ENCODE peak calls at places on chromosomes 3 and 15, in four cellular contexts. R, G, U and L are unnamed samples.

GRCh38 chr3:16392733-16393132 is 120.8 kb downstream of the RFTN1 start:
- DNase-seq in R (no peak), G (peak; percentile 52), U (no peak), L (no peak)

GRCh38 chr3:142896996-142897395 is 8.1 kb upstream of the PCOLCE2 start:
- DNase-seq in R (no peak), G (no peak), U (no peak), L (no peak)

GRCh38 chr3:176160997-176161396 is 1036.3 kb downstream of the TBL1XR1 start:
- DNase-seq in R (no peak), G (no peak), U (no peak), L (no peak)

GRCh38 chr3:123028233-123028828 is 768 bp upstream of the SEMA5B start:
- DNase-seq in R (no peak), G (peak; percentile 81), U (no peak), L (peak; percentile 29)

GRCh38 chr15:83850846-83851245 is 196.9 kb downstream of the ADAMTSL3 start:
- DNase-seq in R (no peak), G (no peak), U (no peak), L (no peak)

GRCh38 chr3:57855281-57855680 is 99.2 kb downstream of the SLMAP start:
- DNase-seq in R (no peak), G (peak; percentile 13), U (no peak), L (no peak)

GRCh38 chr3:101972430-101973162 is 123.3 kb downstream of the NFKBIZ start:
- DNase-seq in R (no peak), G (no peak), U (no peak), L (no peak)

GRCh38 chr3:23275814-23276213 is 72.7 kb downstream of the UBE2E2 start:
- DNase-seq in R (no peak), G (no peak), U (no peak), L (no peak)

GRCh38 chr15:99467861-99468460 is 97.8 kb upstream of the MEF2A start:
- DNase-seq in R (no peak), G (no peak), U (no peak), L (no peak)

GRCh38 chr3:157263027-157263426 is 103.1 kb upstream of the CCNL1 start:
- DNase-seq in R (no peak), G (peak; percentile 66), U (no peak), L (no peak)

GRCh38 chr3:84724877-84725276 is 233.9 kb upstream of the CADM2 start:
- DNase-seq in R (no peak), G (peak; percentile 66), U (no peak), L (no peak)

GRCh38 chr15:61057376-61057775 is 171.7 kb downstream of the RORA start:
- DNase-seq in R (no peak), G (no peak), U (no peak), L (no peak)

GRCh38 chr15:88390502-88390901 is 76.7 kb downstream of the MRPL46 start:
- DNase-seq in R (no peak), G (no peak), U (no peak), L (no peak)

GRCh38 chr15:38714309-38715072 is 149.9 kb upstream of the RASGRP1 start:
- DNase-seq in R (no peak), G (peak; percentile 94), U (no peak), L (no peak)

GRCh38 chr3:196971094-196971698 is 2.6 kb upstream of the PIGZ start:
- DNase-seq in R (no peak), G (no peak), U (no peak), L (no peak)

GRCh38 chr15:58568157-58568571 is 136.4 kb downstream of the LIPC start:
- DNase-seq in R (no peak), G (peak; percentile 45), U (no peak), L (no peak)

GRCh38 chr15:32844118-32844711 is 126.4 kb downstream of the GREM1 start:
- DNase-seq in R (no peak), G (peak; percentile 76), U (no peak), L (no peak)

GRCh38 chr3:143973352-143974021 is 1.9 kb downstream of the DIPK2A start:
- DNase-seq in R (no peak), G (peak; percentile 35), U (no peak), L (no peak)

GRCh38 chr15:68543546-68544008 is 35.2 kb upstream of the CORO2B start:
- DNase-seq in R (no peak), G (peak; percentile 86), U (no peak), L (no peak)

GRCh38 chr15:31248263-31248662 is 78.4 kb upstream of the KLF13 start:
- DNase-seq in R (no peak), G (no peak), U (no peak), L (no peak)

GRCh38 chr3:117892431-117892841 is 1142.2 kb downstream of the IGSF11 start:
- DNase-seq in R (no peak), G (peak; percentile 23), U (no peak), L (no peak)

GRCh38 chr3:23738946-23739345 is 66.8 kb upstream of the UBE2E1 start:
- DNase-seq in R (no peak), G (no peak), U (no peak), L (no peak)

GRCh38 chr15:48641416-48641815 is 4.1 kb downstream of the FBN1 start:
- DNase-seq in R (no peak), G (peak; percentile 62), U (no peak), L (no peak)

GRCh38 chr3:127820871-127821853 is 1.2 kb downstream of the MGLL start:
- DNase-seq in R (peak; percentile 70), G (no peak), U (no peak), L (no peak)

GRCh38 chr3:61820306-61820992 is 259.1 kb downstream of the PTPRG start:
- DNase-seq in R (no peak), G (no peak), U (no peak), L (no peak)

GRCh38 chr3:138165061-138165460 is 9.7 kb downstream of the DBR1 start:
- DNase-seq in R (no peak), G (no peak), U (no peak), L (no peak)

GRCh38 chr3:98903705-98904481 is 2.4 kb upstream of the DCBLD2 start:
- DNase-seq in R (no peak), G (no peak), U (no peak), L (no peak)

GRCh38 chr3:117165611-117166051 is 456.1 kb downstream of the TUSC7 start:
- DNase-seq in R (no peak), G (no peak), U (no peak), L (peak; percentile 3)

GRCh38 chr3:171018151-171018935 is 8.2 kb downstream of the SLC2A2 start:
- DNase-seq in R (no peak), G (no peak), U (peak; percentile 48), L (peak; percentile 3)

GRCh38 chr15:71080166-71080565 is 35.1 kb upstream of the THSD4 start:
- DNase-seq in R (no peak), G (no peak), U (no peak), L (no peak)

DNA sequence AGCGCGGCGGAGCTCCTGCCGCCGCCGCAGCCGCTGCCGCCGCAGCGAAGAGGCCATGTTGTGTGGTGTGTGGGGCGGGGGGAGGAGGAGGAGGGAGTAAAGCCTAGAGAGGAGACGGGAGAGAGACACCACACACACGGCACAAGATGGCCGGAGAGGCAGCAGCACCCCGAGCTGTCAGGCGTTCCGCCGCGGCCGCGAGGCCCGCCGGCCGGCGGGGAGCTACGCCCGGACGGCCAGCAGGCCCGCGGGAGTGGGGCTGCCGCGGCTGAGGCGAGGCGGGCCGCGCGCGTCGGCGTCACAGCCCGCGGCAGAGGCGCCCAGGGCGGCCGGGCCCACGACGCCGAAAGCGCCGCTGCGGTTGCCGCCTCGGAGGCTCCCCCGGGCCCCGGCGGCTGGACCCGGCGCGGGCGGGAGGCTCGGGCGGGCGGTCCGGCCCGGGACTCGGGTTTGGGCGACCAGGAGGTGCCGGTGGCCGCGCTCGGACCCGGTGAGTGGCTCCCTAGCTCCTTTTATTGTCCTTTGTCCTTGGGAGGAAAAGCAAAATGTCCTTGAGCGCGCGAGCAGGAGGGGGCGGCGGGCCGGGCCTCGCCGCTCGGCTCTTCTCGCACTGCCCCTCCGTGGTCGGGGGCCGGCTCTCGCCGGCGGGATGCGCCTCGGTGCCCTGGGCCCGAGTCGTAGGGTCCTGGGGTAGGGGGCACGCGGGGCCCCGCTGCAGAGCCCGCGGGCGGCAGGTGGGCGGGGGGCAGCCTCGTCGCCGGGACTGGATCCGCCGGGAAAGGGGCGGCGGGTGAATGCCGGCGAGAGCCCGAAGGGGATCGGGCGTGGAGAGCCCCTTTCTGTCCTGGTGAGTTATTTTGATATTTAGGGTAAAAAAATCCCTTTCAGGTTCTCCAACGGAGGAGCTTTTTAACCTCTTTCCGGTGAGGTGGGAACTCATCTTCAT is 17.2 kb upstream of the CHD2 start:
- DNase-seq in R (peak; percentile 58), G (no peak), U (peak; percentile 28), L (no peak)
- TF ChIP-seq CTCF in R (no peak), G (no peak), U (no peak), L (no peak)

GRCh38 chr3:120348981-120349818 is at the start of gene LRRC58:
- DNase-seq in R (peak; percentile 95), G (peak; percentile 94), U (peak; percentile 64), L (peak; percentile 77)
- TF ChIP-seq CTCF in R (peak; percentile 46), G (no peak), U (no peak), L (peak; percentile 49)

GRCh38 chr3:100053929-100054620 is 60.2 kb downstream of the FILIP1L start:
- DNase-seq in R (no peak), G (no peak), U (no peak), L (no peak)

GRCh38 chr3:100059472-100059871 is 54.8 kb downstream of the FILIP1L start:
- DNase-seq in R (no peak), G (no peak), U (no peak), L (no peak)

GRCh38 chr3:100060685-100061484 is 53.4 kb downstream of the FILIP1L start:
- DNase-seq in R (no peak), G (no peak), U (no peak), L (no peak)

GRCh38 chr3:100062665-100063064 is 51.6 kb downstream of the FILIP1L start:
- DNase-seq in R (no peak), G (no peak), U (no peak), L (no peak)

DNA sequence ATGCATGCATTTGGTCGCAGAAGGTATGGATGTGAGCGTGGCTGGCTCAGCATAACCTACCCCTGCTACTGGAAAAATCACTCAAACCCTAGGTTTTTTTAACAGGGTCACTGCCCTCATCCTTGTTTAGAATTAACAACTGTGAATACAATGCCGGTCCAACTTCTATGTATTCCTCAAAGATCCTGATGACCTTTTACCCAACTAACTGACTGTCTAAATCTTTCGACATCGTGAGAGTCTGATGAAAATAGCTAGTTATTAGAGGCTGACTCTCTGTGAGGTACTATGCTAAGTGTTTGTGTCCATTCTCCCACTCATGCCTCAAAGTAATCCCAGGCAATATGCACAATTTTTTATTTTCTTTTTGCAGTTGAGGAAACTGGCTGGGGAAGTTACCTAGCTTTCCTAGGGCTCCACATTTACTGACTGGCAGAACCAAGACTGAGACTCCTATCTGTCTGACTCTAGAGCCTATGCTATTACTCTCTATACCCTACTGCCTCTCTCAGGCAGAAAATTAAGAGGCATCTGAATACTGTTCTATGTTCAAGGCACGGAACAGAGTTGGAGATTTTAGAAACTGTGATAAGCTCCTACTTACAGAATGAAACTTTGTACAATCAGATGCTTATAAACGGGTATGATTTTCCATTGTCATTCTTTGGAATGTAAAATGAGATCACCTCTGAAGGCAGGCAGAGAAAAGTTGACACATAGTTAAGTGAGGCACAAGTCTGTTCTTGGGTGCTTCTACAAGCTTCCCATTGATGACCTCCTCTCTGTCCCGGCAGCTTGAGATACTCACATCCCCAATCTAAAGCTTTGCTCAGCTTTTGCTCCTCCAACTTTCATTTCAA is 56.4 kb downstream of the FILIP1L start:
- DNase-seq in R (no peak), G (peak; percentile 34), U (no peak), L (no peak)
- TF ChIP-seq CTCF in R (no peak), G (peak; percentile 13), U (no peak), L (no peak)

DNA sequence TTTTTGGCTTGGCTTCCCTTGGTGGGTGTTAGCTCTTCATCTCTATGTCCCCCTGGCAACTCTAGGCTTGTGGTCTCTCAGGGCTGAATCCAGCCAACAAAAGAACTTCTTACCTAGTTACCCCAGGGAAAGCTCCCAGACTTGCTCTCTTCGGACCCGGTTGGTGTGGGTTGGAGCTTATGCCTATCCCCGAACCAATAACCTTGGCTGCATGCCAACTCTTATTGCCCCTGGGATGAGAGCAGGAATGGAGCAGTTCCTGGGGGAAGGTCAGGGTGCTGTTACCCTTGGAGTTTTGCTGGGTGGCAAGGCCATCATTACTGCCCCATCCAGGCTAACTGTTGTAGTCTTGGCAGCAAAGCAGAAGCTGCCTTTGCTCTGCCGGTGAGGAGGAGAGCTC is 147.8 kb downstream of the CACNA1D start:
- DNase-seq in R (no peak), G (no peak), U (no peak), L (no peak)
- TF ChIP-seq CTCF in R (no peak), G (no peak), U (no peak), L (no peak)